ENCODE peak calls at places on chromosomes 5 and 9, in four cellular contexts. R is GM23248, W is psoas muscle, Z is cardiac fibroblast. C is an unnamed sample.

GRCh38 chr9:126514037-126514821 is 99.5 kb upstream of the LMX1B start:
- DNase-seq in R (peak), W (peak), Z (peak), C (peak)

GRCh38 chr5:144947019-144947418 is 776.3 kb downstream of the KCTD16 start:
- DNase-seq in R (no peak), W (no peak), Z (no peak), C (no peak)

GRCh38 chr9:100216178-100216787 is 117.2 kb downstream of the INVS start:
- DNase-seq in R (peak), W (peak), Z (peak), C (peak)

GRCh38 chr5:54224083-54224836 is 86.1 kb downstream of the ARL15 start:
- DNase-seq in R (peak), W (no peak), Z (no peak), C (no peak)

GRCh38 chr9:18692240-18692639 is 218.3 kb downstream of the ADAMTSL1 start:
- DNase-seq in R (no peak), W (no peak), Z (no peak), C (no peak)

GRCh38 chr9:84991506-84991855 is 322.0 kb downstream of the NTRK2 start:
- DNase-seq in R (no peak), W (no peak), Z (no peak), C (no peak)

GRCh38 chr5:99000878-99001277 is 72.1 kb upstream of the CHD1 start:
- DNase-seq in R (peak), W (no peak), Z (peak), C (no peak)

GRCh38 chr9:37800631-37801286 is at the start of gene DCAF10:
- DNase-seq in R (peak), W (peak), Z (peak), C (peak)

GRCh38 chr5:114790403-114790792 is 379.3 kb downstream of the TRIM36 start:
- DNase-seq in R (no peak), W (no peak), Z (no peak), C (no peak)

GRCh38 chr9:111833941-111834340 is 39.2 kb upstream of the SHOC1 start:
- DNase-seq in R (peak), W (no peak), Z (peak), C (no peak)

GRCh38 chr5:9462109-9462508 is 83.8 kb downstream of the SEMA5A start:
- DNase-seq in R (no peak), W (no peak), Z (no peak), C (no peak)

GRCh38 chr5:179205277-179205676 is 140.0 kb downstream of the ADAMTS2 start:
- DNase-seq in R (no peak), W (no peak), Z (no peak), C (no peak)

GRCh38 chr9:133991964-133992779 is at the start of gene VAV2:
- DNase-seq in R (peak), W (peak), Z (peak), C (peak)

GRCh38 chr9:110125207-110125751 is 82.7 kb downstream of the C9orf152 start:
- DNase-seq in R (peak), W (peak), Z (peak), C (peak)

GRCh38 chr9:89445135-89445797 is 52.6 kb downstream of the SEMA4D start:
- DNase-seq in R (no peak), W (no peak), Z (no peak), C (no peak)

GRCh38 chr5:176679365-176680225 is 32.3 kb downstream of the TSPAN17 start:
- DNase-seq in R (peak), W (no peak), Z (no peak), C (no peak)

GRCh38 chr5:168788107-168788506 is 208.9 kb upstream of the PANK3 start:
- DNase-seq in R (no peak), W (no peak), Z (no peak), C (no peak)

GRCh38 chr5:127210082-127210481 is 80.5 kb upstream of the MEGF10 start:
- DNase-seq in R (no peak), W (no peak), Z (no peak), C (no peak)

GRCh38 chr5:170625221-170626165 is 121.7 kb downstream of the KCNIP1 start:
- DNase-seq in R (no peak), W (no peak), Z (no peak), C (no peak)

GRCh38 chr5:38151878-38152277 is 106.5 kb upstream of the EGFLAM start:
- DNase-seq in R (no peak), W (no peak), Z (no peak), C (no peak)

GRCh38 chr9:99162759-99163364 is 57.9 kb downstream of the TGFBR1 start:
- DNase-seq in R (peak), W (no peak), Z (peak), C (no peak)

GRCh38 chr9:130182090-130182909 is 10.1 kb downstream of the NCS1 start:
- DNase-seq in R (no peak), W (no peak), Z (no peak), C (no peak)

GRCh38 chr9:115209601-115210306 is 91.8 kb upstream of the TNC start:
- DNase-seq in R (peak), W (no peak), Z (no peak), C (no peak)

GRCh38 chr5:15555176-15555575 is 55.2 kb downstream of the FBXL7 start:
- DNase-seq in R (no peak), W (no peak), Z (no peak), C (no peak)

GRCh38 chr5:1511037-1511436 is 12.7 kb downstream of the LPCAT1 start:
- DNase-seq in R (no peak), W (peak), Z (no peak), C (peak)

GRCh38 chr9:105053209-105053652 is 125.3 kb upstream of the ABCA1 start:
- DNase-seq in R (peak), W (peak), Z (peak), C (peak)

GRCh38 chr5:56457887-56458451 is 224.8 kb upstream of the ANKRD55 start:
- DNase-seq in R (peak), W (no peak), Z (peak), C (no peak)

GRCh38 chr9:129606161-129607025 is 14.5 kb downstream of the C9orf50 start:
- DNase-seq in R (no peak), W (no peak), Z (peak), C (no peak)

GRCh38 chr5:113020461-113021273 is 44.1 kb downstream of the DCP2 start:
- DNase-seq in R (peak), W (no peak), Z (peak), C (no peak)

GRCh38 chr5:128537306-128537998 is 593 bp downstream of the FBN2 start:
- DNase-seq in R (peak), W (peak), Z (peak), C (peak)

GRCh38 chr5:150659360-150660107 is 1.5 kb upstream of the MYOZ3 start:
- DNase-seq in R (no peak), W (peak), Z (no peak), C (no peak)

GRCh38 chr9:79189511-79189924 is 382.2 kb upstream of the TLE4 start:
- DNase-seq in R (peak), W (peak), Z (peak), C (peak)

GRCh38 chr5:88388476-88389170 is 120.0 kb upstream of the TMEM161B start:
- DNase-seq in R (no peak), W (no peak), Z (no peak), C (no peak)

GRCh38 chr9:135970128-135970815 is 9.1 kb upstream of the UBAC1 start:
- DNase-seq in R (no peak), W (no peak), Z (no peak), C (no peak)

GRCh38 chr5:160197341-160198147 is 31.8 kb upstream of the FABP6 start:
- DNase-seq in R (no peak), W (no peak), Z (peak), C (no peak)

GRCh38 chr5:160192424-160192823 is 36.9 kb upstream of the FABP6 start:
- DNase-seq in R (no peak), W (no peak), Z (no peak), C (no peak)

GRCh38 chr5:160199410-160199911 is 29.8 kb upstream of the FABP6 start:
- DNase-seq in R (peak), W (peak), Z (peak), C (peak)

GRCh38 chr5:160198886-160199409 is 30.4 kb upstream of the FABP6 start:
- DNase-seq in R (no peak), W (no peak), Z (no peak), C (no peak)

DNA sequence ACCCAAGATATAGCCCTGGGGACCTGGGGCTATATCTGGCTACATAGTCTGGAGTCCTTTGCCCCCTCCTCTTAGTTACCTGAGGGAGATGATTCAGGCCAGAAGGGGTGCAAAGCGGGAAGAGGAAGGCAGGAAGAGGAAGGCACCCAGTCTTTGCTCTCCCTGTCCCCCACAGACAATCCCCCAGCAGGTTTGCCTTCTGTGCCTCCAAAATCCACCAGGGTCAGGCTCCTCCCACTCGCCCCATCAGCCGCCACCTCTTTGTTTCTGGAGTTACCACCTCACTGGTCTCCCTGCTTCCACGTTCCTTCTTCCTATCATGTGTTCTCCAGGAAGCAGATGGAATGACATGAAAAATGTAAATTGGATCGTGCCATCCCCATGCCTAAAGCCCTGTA is 31.2 kb upstream of the FABP6 start:
- DNase-seq in R (no peak), W (no peak), Z (no peak), C (no peak)
- H3K4me3 ChIP-seq in R (no peak), W (no peak), Z (no peak), C (no peak)

GRCh38 chr5:74030821-74031220 is 404.8 kb downstream of the ARHGEF28 start:
- DNase-seq in R (no peak), W (no peak), Z (no peak), C (no peak)

GRCh38 chr5:74035521-74035937 is 409.5 kb downstream of the ARHGEF28 start:
- DNase-seq in R (peak), W (no peak), Z (peak), C (no peak)

GRCh38 chr5:74032617-74033016 is 406.6 kb downstream of the ARHGEF28 start:
- DNase-seq in R (no peak), W (no peak), Z (no peak), C (no peak)

GRCh38 chr5:74031536-74031935 is 405.5 kb downstream of the ARHGEF28 start:
- DNase-seq in R (no peak), W (no peak), Z (no peak), C (no peak)

GRCh38 chr5:74034738-74035137 is 408.7 kb downstream of the ARHGEF28 start:
- DNase-seq in R (peak), W (no peak), Z (peak), C (peak)
- H3K4me3 ChIP-seq in R (peak), W (no peak), Z (no peak), C (no peak)

GRCh38 chr5:172642926-172643325 is 1.9 kb downstream of the NEURL1B start:
- DNase-seq in R (no peak), W (no peak), Z (no peak), C (no peak)
- H3K4me3 ChIP-seq in R (no peak), W (peak), Z (no peak), C (no peak)

GRCh38 chr9:35074141-35074540 is 1.7 kb upstream of the VCP start:
- DNase-seq in R (no peak), W (no peak), Z (no peak), C (no peak)

GRCh38 chr9:35072461-35073275 is at the start of gene VCP:
- DNase-seq in R (peak), W (peak), Z (peak), C (peak)

GRCh38 chr9:35071814-35072460 is 488 bp downstream of the VCP start:
- DNase-seq in R (peak), W (peak), Z (peak), C (peak)

GRCh38 chr9:35074791-35075190 is 2.4 kb upstream of the VCP start:
- DNase-seq in R (no peak), W (no peak), Z (no peak), C (no peak)

DNA sequence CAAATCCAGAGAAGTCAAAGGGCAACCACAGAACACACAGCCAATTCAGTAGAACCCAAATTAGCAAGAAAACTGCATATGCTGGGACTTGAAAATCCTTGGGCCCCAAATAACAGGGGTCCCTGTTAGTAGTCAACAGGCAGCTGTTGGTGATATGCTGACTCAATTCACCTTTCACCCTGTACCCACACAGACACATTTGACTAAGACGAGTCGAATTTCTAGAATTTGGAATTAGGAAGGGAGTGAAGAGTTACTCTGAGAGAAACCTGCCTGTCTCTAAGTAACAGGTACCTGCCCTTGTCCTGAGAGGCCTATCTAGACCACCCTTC is 817 bp upstream of the VCP start:
- DNase-seq in R (no peak), W (no peak), Z (no peak), C (no peak)
- H3K4me3 ChIP-seq in R (peak), W (peak), Z (no peak), C (peak)

GRCh38 chr5:64165160-64165499 is 513 bp upstream of the RNF180 start:
- DNase-seq in R (no peak), W (no peak), Z (no peak), C (no peak)

GRCh38 chr5:64165500-64166200 is at the start of gene RNF180:
- DNase-seq in R (peak), W (peak), Z (peak), C (peak)

GRCh38 chr5:64163746-64164145 is 1.9 kb upstream of the RNF180 start:
- DNase-seq in R (no peak), W (no peak), Z (no peak), C (no peak)

GRCh38 chr5:64164166-64164565 is 1.5 kb upstream of the RNF180 start:
- DNase-seq in R (peak), W (no peak), Z (no peak), C (no peak)

GRCh38 chr5:64166201-64166959 is 737 bp downstream of the RNF180 start:
- DNase-seq in R (no peak), W (no peak), Z (no peak), C (no peak)
- H3K4me3 ChIP-seq in R (peak), W (peak), Z (peak), C (peak)

GRCh38 chr9:28056006-28056405 is 482.7 kb upstream of the C9orf72 start:
- DNase-seq in R (peak), W (no peak), Z (no peak), C (no peak)

GRCh38 chr9:28053378-28053777 is 480.1 kb upstream of the C9orf72 start:
- DNase-seq in R (no peak), W (no peak), Z (no peak), C (no peak)

GRCh38 chr9:28064241-28064640 is 491.0 kb upstream of the C9orf72 start:
- DNase-seq in R (peak), W (no peak), Z (no peak), C (no peak)

GRCh38 chr9:28056466-28056865 is 483.2 kb upstream of the C9orf72 start:
- DNase-seq in R (no peak), W (no peak), Z (no peak), C (no peak)

GRCh38 chr9:28059192-28059591 is 485.9 kb upstream of the C9orf72 start:
- DNase-seq in R (no peak), W (peak), Z (no peak), C (no peak)
- H3K4me3 ChIP-seq in R (no peak), W (no peak), Z (no peak), C (no peak)